ENCODE peak calls at places on chromosomes 11 and 22, in six cellular contexts. K, T, U, Z, S and E are unnamed samples.

GRCh38 chr11:9972917-9973504 is 309.1 kb downstream of the SWAP70 start:
- DNase-seq in Z (peak; percentile 55), S (peak; percentile 44), U (no peak), K (no peak), T (no peak), E (no peak)

GRCh38 chr11:34084637-34085036 is 20.8 kb upstream of the NAT10 start:
- DNase-seq in T (no peak), U (no peak), Z (no peak), K (no peak), S (no peak), E (no peak)

GRCh38 chr11:1532606-1533341 is 39.3 kb downstream of the DUSP8 start:
- DNase-seq in T (no peak), Z (no peak), U (no peak), K (no peak), S (no peak), E (no peak)

GRCh38 chr11:114166897-114167323 is 107.4 kb downstream of the ZBTB16 start:
- DNase-seq in U (peak; percentile 33), S (no peak), K (no peak), Z (peak; percentile 66), T (no peak), E (no peak)

GRCh38 chr11:57798905-57799559 is 37.4 kb downstream of the CTNND1 start:
- DNase-seq in Z (peak; percentile 81), S (no peak), K (no peak), U (no peak), T (no peak), E (no peak)

GRCh38 chr22:47517062-47517461 is 754.6 kb downstream of the TBC1D22A start:
- DNase-seq in U (no peak), K (no peak), T (no peak), Z (no peak), S (no peak), E (no peak)

GRCh38 chr11:107776062-107776461 is 64.2 kb upstream of the SLN start:
- DNase-seq in Z (no peak), U (no peak), T (no peak), K (no peak), S (no peak), E (no peak)

GRCh38 chr11:47523491-47524199 is 29.3 kb downstream of the CELF1 start:
- DNase-seq in S (no peak), K (no peak), T (no peak), U (no peak), Z (no peak), E (no peak)

GRCh38 chr11:61691378-61692156 is 11.4 kb downstream of the DAGLA start:
- DNase-seq in T (no peak), S (no peak), U (no peak), K (no peak), Z (no peak), E (no peak)

GRCh38 chr11:75241906-75242644 is 1.5 kb downstream of the TPBGL start:
- DNase-seq in S (peak; percentile 38), K (no peak), T (no peak), Z (no peak), U (no peak), E (no peak)

GRCh38 chr11:120079750-120080610 is 57.9 kb downstream of the TRIM29 start:
- DNase-seq in K (no peak), T (peak; percentile 2), Z (no peak), U (no peak), S (no peak), E (no peak)

GRCh38 chr22:50157976-50158375 is 12.6 kb upstream of the PANX2 start:
- DNase-seq in S (no peak), U (no peak), T (no peak), K (no peak), Z (no peak), E (no peak)

GRCh38 chr11:67463680-67464410 is 5.2 kb downstream of the TMEM134 start:
- DNase-seq in S (no peak), T (no peak), K (no peak), U (no peak), Z (no peak), E (no peak)

GRCh38 chr11:120127236-120127635 is 10.7 kb downstream of the TRIM29 start:
- DNase-seq in K (no peak), U (no peak), T (no peak), Z (no peak), S (no peak), E (no peak)

GRCh38 chr11:75757651-75758050 is 10.9 kb upstream of the DGAT2 start:
- DNase-seq in K (no peak), U (no peak), S (no peak), Z (no peak), T (no peak), E (no peak)

GRCh38 chr22:24176630-24177029 is 4.7 kb upstream of the SUSD2 start:
- DNase-seq in K (no peak), S (no peak), U (no peak), T (no peak), Z (no peak), E (no peak)

GRCh38 chr11:27718346-27718852 is 18.1 kb upstream of the BDNF start:
- DNase-seq in U (no peak), T (no peak), Z (peak; percentile 97), K (no peak), S (no peak), E (no peak)

GRCh38 chr22:43491737-43492136 is 79.9 kb downstream of the MPPED1 start:
- DNase-seq in Z (no peak), S (no peak), T (no peak), K (no peak), U (no peak), E (no peak)

GRCh38 chr11:73931039-73931645 is 19.7 kb upstream of the DNAJB13 start:
- DNase-seq in U (no peak), S (no peak), T (no peak), Z (peak; percentile 29), K (peak; percentile 24), E (no peak)

GRCh38 chr11:95337175-95337957 is 106.4 kb upstream of the SESN3 start:
- DNase-seq in T (peak; percentile 25), U (no peak), S (peak; percentile 51), Z (peak; percentile 34), K (peak; percentile 78), E (peak; percentile 92)

GRCh38 chr22:21738966-21739365 is 3.4 kb upstream of the YPEL1 start:
- DNase-seq in K (no peak), T (no peak), U (no peak), S (no peak), Z (no peak), E (no peak)

GRCh38 chr11:62716206-62716605 is 8.7 kb downstream of the GNG3 start:
- DNase-seq in Z (no peak), S (no peak), T (no peak), K (no peak), U (no peak), E (no peak)

GRCh38 chr22:46035742-46036557 is 59.0 kb upstream of the WNT7B start:
- DNase-seq in Z (peak; percentile 99), T (peak; percentile 99), K (peak; percentile 100), U (peak; percentile 98), S (peak; percentile 100), E (peak; percentile 100)

GRCh38 chr11:112834277-112834755 is 126.9 kb upstream of the NCAM1 start:
- DNase-seq in S (no peak), T (no peak), K (peak; percentile 66), U (no peak), Z (no peak), E (no peak)